ENCODE peak calls at places on chromosomes 16 and 17, in seven cellular contexts. Y is GOT3, K is NCI-H226, T is heart left ventricle, G is esophagus muscularis mucosa, N is breast epithelium, U is dermis microvascular lymphatic vessel endothelial cell. H is an unnamed sample.

GRCh38 chr17:7237761-7238417 is 1.4 kb downstream of the PHF23 start:
- DNase-seq in Y (no peak), K (peak; percentile 46), T (peak; percentile 90), G (no peak), N (no peak), U (no peak), H (no peak)

GRCh38 chr17:73470369-73470768 is 158.6 kb upstream of the CDC42EP4 start:
- DNase-seq in Y (no peak), K (no peak), T (no peak), G (no peak), N (no peak), U (no peak), H (no peak)

GRCh38 chr17:78588258-78589030 is 11.2 kb upstream of the DNAH17 start:
- DNase-seq in Y (no peak), K (no peak), T (peak; percentile 31), G (no peak), N (no peak), U (no peak), H (no peak)

GRCh38 chr17:81956607-81957589 is 4.1 kb downstream of the NOTUM start:
- DNase-seq in Y (no peak), K (no peak), T (no peak), G (no peak), N (no peak), U (no peak), H (no peak)

GRCh38 chr17:60323754-60324153 is 68.2 kb downstream of the USP32 start:
- DNase-seq in Y (no peak), K (no peak), T (no peak), G (no peak), N (no peak), U (no peak), H (no peak)

GRCh38 chr16:79767597-79768280 is 167.2 kb upstream of the MAF start:
- DNase-seq in Y (no peak), K (no peak), T (peak; percentile 50), G (no peak), N (no peak), U (peak; percentile 36), H (no peak)

GRCh38 chr17:65936013-65936412 is 255.9 kb downstream of the CEP112 start:
- DNase-seq in Y (no peak), K (no peak), T (no peak), G (no peak), N (no peak), U (no peak), H (no peak)

GRCh38 chr17:82603981-82604448 is 44.2 kb downstream of the WDR45B start:
- DNase-seq in Y (no peak), K (no peak), T (peak; percentile 60), G (no peak), N (no peak), U (no peak), H (no peak)

GRCh38 chr16:3674513-3675295 is 20.2 kb downstream of the DNASE1 start:
- DNase-seq in Y (no peak), K (no peak), T (peak; percentile 53), G (no peak), N (no peak), U (no peak), H (no peak)

GRCh38 chr16:79928142-79928735 is 327.7 kb upstream of the MAF start:
- DNase-seq in Y (no peak), K (no peak), T (no peak), G (no peak), N (no peak), U (no peak), H (no peak)

GRCh38 chr16:28308794-28309535 is 16.6 kb downstream of the SBK1 start:
- DNase-seq in Y (no peak), K (no peak), T (no peak), G (no peak), N (no peak), U (no peak), H (no peak)

GRCh38 chr16:19410435-19411153 is 7.1 kb upstream of the TMC5 start:
- DNase-seq in Y (no peak), K (no peak), T (no peak), G (no peak), N (peak; percentile 55), U (no peak), H (no peak)

GRCh38 chr16:57113042-57113453 is 20.7 kb downstream of the CPNE2 start:
- DNase-seq in Y (no peak), K (no peak), T (no peak), G (no peak), N (no peak), U (no peak), H (no peak)

GRCh38 chr17:44110823-44111633 is 12.4 kb downstream of the HDAC5 start:
- DNase-seq in Y (peak; percentile 62), K (peak; percentile 52), T (peak; percentile 100), G (peak; percentile 98), N (peak; percentile 98), U (peak; percentile 68), H (peak; percentile 97)

H was measured in thoracic aorta.